ENCODE peak calls at places on chromosome 3, in six cellular contexts. One of them, this sample, is unnamed.

GRCh38 chr3:174614046-174614445 is 245.1 kb upstream of the NAALADL2 start:
- DNase-seq in AG10803: no peak
- DNase-seq in right cardiac atrium: no peak
- DNase-seq in fibroblast of the conjunctiva: peak
- DNase-seq in RCC 7860: no peak
- DNase-seq in Calu3: no peak
- DNase-seq in this sample: no peak

GRCh38 chr3:123152656-123153055 is 49.1 kb upstream of the SEC22A start:
- DNase-seq in AG10803: no peak
- DNase-seq in right cardiac atrium: no peak
- DNase-seq in fibroblast of the conjunctiva: no peak
- DNase-seq in RCC 7860: no peak
- DNase-seq in Calu3: no peak
- DNase-seq in this sample: no peak

GRCh38 chr3:44439499-44440295 is 37.8 kb downstream of the ZNF445 start:
- DNase-seq in AG10803: peak
- DNase-seq in right cardiac atrium: peak
- DNase-seq in fibroblast of the conjunctiva: no peak
- DNase-seq in RCC 7860: no peak
- DNase-seq in Calu3: peak
- DNase-seq in this sample: no peak

GRCh38 chr3:41808152-41808551 is 153.8 kb downstream of the ULK4 start:
- DNase-seq in AG10803: peak
- DNase-seq in right cardiac atrium: no peak
- DNase-seq in fibroblast of the conjunctiva: no peak
- DNase-seq in RCC 7860: peak
- DNase-seq in Calu3: no peak
- DNase-seq in this sample: peak

GRCh38 chr3:193830791-193831191 is 237.8 kb downstream of the OPA1 start:
- DNase-seq in AG10803: no peak
- DNase-seq in right cardiac atrium: no peak
- DNase-seq in fibroblast of the conjunctiva: no peak
- DNase-seq in RCC 7860: no peak
- DNase-seq in Calu3: no peak
- DNase-seq in this sample: no peak

GRCh38 chr3:139323146-139323545 is 20.7 kb upstream of the MRPS22 start:
- DNase-seq in AG10803: no peak
- DNase-seq in right cardiac atrium: no peak
- DNase-seq in fibroblast of the conjunctiva: no peak
- DNase-seq in RCC 7860: no peak
- DNase-seq in Calu3: no peak
- DNase-seq in this sample: no peak

GRCh38 chr3:51722362-51722761 is 15.5 kb downstream of the GRM2 start:
- DNase-seq in AG10803: no peak
- DNase-seq in right cardiac atrium: no peak
- DNase-seq in fibroblast of the conjunctiva: no peak
- DNase-seq in RCC 7860: no peak
- DNase-seq in Calu3: peak
- DNase-seq in this sample: no peak

GRCh38 chr3:167814441-167814951 is 79.0 kb downstream of the SERPINI1 start:
- DNase-seq in AG10803: peak
- DNase-seq in right cardiac atrium: no peak
- DNase-seq in fibroblast of the conjunctiva: peak
- DNase-seq in RCC 7860: no peak
- DNase-seq in Calu3: no peak
- DNase-seq in this sample: no peak

GRCh38 chr3:169699536-169700050 is 36.1 kb upstream of the MECOM start:
- DNase-seq in AG10803: no peak
- DNase-seq in right cardiac atrium: peak
- DNase-seq in fibroblast of the conjunctiva: peak
- DNase-seq in RCC 7860: no peak
- DNase-seq in Calu3: no peak
- DNase-seq in this sample: no peak